ENCODE peak calls at places on chromosomes 1 and 21, in seven cellular contexts. Z is uterus, M is IMR-90, C is esophagus squamous epithelium, A is tibial nerve, O is suprapubic skin, K is HCT116. W is an unnamed sample.
A peak's percentile ranks its signal among the peaks of the same experiment; 100 is the strongest.

GRCh38 chr1:230459463-230459862 is 33.3 kb upstream of the PGBD5 start:
- DNase-seq in M (peak; percentile 33), Z (no peak), K (no peak), O (no peak), A (no peak), C (no peak), W (no peak)

GRCh38 chr1:116908821-116909510 is 750 bp upstream of the PTGFRN start:
- DNase-seq in C (no peak), A (no peak), O (no peak), Z (no peak), M (no peak), K (no peak), W (no peak)

GRCh38 chr1:228463009-228463558 is 24.1 kb upstream of the RNF187 start:
- DNase-seq in O (no peak), C (no peak), M (no peak), K (no peak), A (no peak), Z (no peak), W (no peak)

GRCh38 chr1:196897158-196897828 is 9.4 kb downstream of the CFHR4 start:
- DNase-seq in Z (no peak), O (no peak), C (no peak), K (no peak), M (no peak), A (no peak), W (no peak)

GRCh38 chr21:45134677-45135076 is 60.3 kb downstream of the ADARB1 start:
- DNase-seq in A (no peak), O (no peak), K (no peak), C (no peak), Z (no peak), M (no peak), W (no peak)

GRCh38 chr1:15152318-15153183 is 996 bp upstream of the TMEM51 start:
- DNase-seq in A (peak; percentile 70), Z (peak; percentile 87), K (peak; percentile 87), O (peak; percentile 87), C (no peak), M (peak; percentile 91), W (peak; percentile 89)

GRCh38 chr21:46480466-46480865 is 21.8 kb downstream of the DIP2A start:
- DNase-seq in O (no peak), Z (no peak), A (no peak), C (no peak), M (no peak), K (no peak), W (no peak)

GRCh38 chr1:20151906-20152598 is 12.9 kb downstream of the PLA2G2F start:
- DNase-seq in C (no peak), K (peak; percentile 26), O (peak; percentile 94), M (peak; percentile 41), Z (peak; percentile 77), A (peak; percentile 75), W (peak; percentile 82)

GRCh38 chr1:17819129-17819802 is 64.1 kb downstream of the ACTL8 start:
- DNase-seq in O (no peak), M (no peak), C (no peak), Z (no peak), A (no peak), K (no peak), W (peak; percentile 43)

GRCh38 chr1:184818646-184819045 is 64.0 kb upstream of the EDEM3 start:
- DNase-seq in M (no peak), Z (no peak), A (no peak), C (no peak), K (no peak), O (no peak), W (no peak)

GRCh38 chr1:29326123-29326522 is 89.8 kb downstream of the PTPRU start:
- DNase-seq in K (no peak), A (no peak), C (no peak), M (no peak), Z (no peak), O (no peak), W (no peak)

GRCh38 chr1:101050869-101051268 is 25.3 kb upstream of the DPH5 start:
- DNase-seq in M (no peak), A (no peak), O (no peak), Z (no peak), C (no peak), K (no peak), W (no peak)

GRCh38 chr1:41540886-41541591 is 56.6 kb upstream of the EDN2 start:
- DNase-seq in K (no peak), A (no peak), O (peak; percentile 48), M (peak; percentile 52), C (no peak), Z (peak; percentile 7), W (peak; percentile 4)

GRCh38 chr21:15731243-15731613 is 1.4 kb downstream of the USP25 start:
- DNase-seq in Z (no peak), K (no peak), C (no peak), M (no peak), A (no peak), O (no peak), W (no peak)

GRCh38 chr21:15730484-15731242 is 881 bp downstream of the USP25 start:
- DNase-seq in C (no peak), O (peak; percentile 63), Z (no peak), A (no peak), K (no peak), M (no peak), W (peak; percentile 62)

GRCh38 chr21:15735409-15735808 is 5.6 kb downstream of the USP25 start:
- DNase-seq in K (no peak), O (no peak), Z (no peak), C (no peak), M (no peak), A (no peak), W (no peak)

GRCh38 chr21:15732290-15732995 is 2.7 kb downstream of the USP25 start:
- DNase-seq in O (no peak), C (no peak), A (peak; percentile 22), M (peak; percentile 51), K (no peak), Z (no peak), W (no peak)

DNA sequence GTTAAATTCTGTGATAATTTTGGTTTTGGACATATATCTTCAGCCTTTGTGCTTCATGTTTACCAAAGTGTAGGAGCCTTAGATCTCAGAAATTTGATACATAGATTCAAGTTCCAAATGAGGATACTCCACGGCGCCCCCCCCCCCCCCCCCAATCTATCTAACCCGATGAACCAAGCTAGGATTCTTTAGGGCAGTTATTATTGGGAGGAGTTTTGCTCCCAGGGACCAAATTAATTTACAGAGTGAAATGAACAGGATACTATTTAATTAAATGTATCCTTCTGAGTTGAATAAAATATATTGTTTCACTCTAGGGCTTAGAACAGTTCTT is 3.2 kb downstream of the USP25 start:
- DNase-seq in M (no peak), K (no peak), O (no peak), Z (no peak), A (no peak), C (no peak), W (no peak)
- H3K4me3 ChIP-seq in M (no peak overlapping the region), K (no peak overlapping the region), O (peak overlapping the region; percentile 93), Z (peak overlapping the region; percentile 49), A (no peak overlapping the region), C (no peak overlapping the region), W (no peak overlapping the region)

GRCh38 chr1:11792106-11792505 is 13.7 kb downstream of the MTHFR start:
- DNase-seq in A (no peak), C (no peak), Z (no peak), O (no peak), M (no peak), K (no peak), W (peak; percentile 86)

GRCh38 chr1:11789126-11790067 is 16.4 kb downstream of the MTHFR start:
- DNase-seq in O (no peak), C (no peak), K (no peak), M (no peak), A (no peak), Z (no peak), W (peak; percentile 23)

GRCh38 chr1:11788549-11789053 is 17.2 kb downstream of the MTHFR start:
- DNase-seq in M (no peak), O (no peak), Z (no peak), A (no peak), C (no peak), K (no peak), W (no peak)

GRCh38 chr1:11790101-11790879 is 15.5 kb downstream of the MTHFR start:
- DNase-seq in O (no peak), Z (no peak), A (no peak), K (no peak), C (no peak), M (no peak), W (peak; percentile 31)

GRCh38 chr1:11790880-11791715 is 14.7 kb downstream of the MTHFR start:
- DNase-seq in M (peak; percentile 95), O (peak; percentile 96), K (peak; percentile 72), C (peak; percentile 40), A (peak; percentile 94), Z (peak; percentile 93), W (peak; percentile 94)
- H3K4me1 ChIP-seq in M (peaks cover 36% of the 10 kb centered on the region), O (peaks cover 62% of the 10 kb centered on the region), K (peaks cover 34% of the 10 kb centered on the region), C (peaks cover 46% of the 10 kb centered on the region), A (peaks cover 92% of the 10 kb centered on the region), Z (peaks cover 18% of the 10 kb centered on the region), W (peaks cover 37% of the 10 kb centered on the region)

DNA sequence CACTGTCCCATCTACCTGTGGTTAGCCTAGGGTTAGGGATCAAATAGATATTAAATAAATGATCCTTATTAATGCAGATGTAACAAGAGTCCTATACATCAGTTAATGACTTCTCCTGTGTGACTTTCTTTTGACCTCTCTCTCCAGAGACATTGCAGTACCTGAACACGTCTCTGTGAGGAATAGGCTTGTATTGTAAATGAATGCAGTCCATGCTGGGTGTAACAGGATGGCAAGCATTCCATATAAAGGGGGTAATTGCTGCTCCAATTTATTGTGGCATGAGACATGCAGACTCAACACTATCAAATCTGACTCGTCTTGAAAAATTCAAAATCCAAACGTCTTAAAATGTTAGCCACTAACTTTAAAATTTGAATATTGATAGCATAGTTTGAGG is 189.5 kb downstream of the PRDM2 start:
- DNase-seq in M (no peak), K (no peak), A (no peak), O (no peak), Z (no peak), C (no peak), W (no peak)
- TF ChIP-seq POLR2A in M (no peak), K (no peak), A (no peak), O (no peak), Z (no peak), C (no peak), W (no peak)

GRCh38 chr1:59150537-59151386 is 146.1 kb upstream of the FGGY start:
- DNase-seq in M (peak; percentile 100), C (no peak), O (peak; percentile 87), Z (peak; percentile 87), A (peak; percentile 74), K (peak; percentile 56), W (peak; percentile 78)

GRCh38 chr1:59149435-59149834 is 147.5 kb upstream of the FGGY start:
- DNase-seq in M (no peak), Z (no peak), C (no peak), A (no peak), K (no peak), O (no peak), W (no peak)

GRCh38 chr1:59154406-59154805 is 142.5 kb upstream of the FGGY start:
- DNase-seq in Z (no peak), C (no peak), M (no peak), O (no peak), A (no peak), K (no peak), W (no peak)

GRCh38 chr1:59151860-59152259 is 145.0 kb upstream of the FGGY start:
- DNase-seq in A (no peak), C (no peak), O (no peak), M (peak; percentile 40), Z (no peak), K (no peak), W (no peak)

DNA sequence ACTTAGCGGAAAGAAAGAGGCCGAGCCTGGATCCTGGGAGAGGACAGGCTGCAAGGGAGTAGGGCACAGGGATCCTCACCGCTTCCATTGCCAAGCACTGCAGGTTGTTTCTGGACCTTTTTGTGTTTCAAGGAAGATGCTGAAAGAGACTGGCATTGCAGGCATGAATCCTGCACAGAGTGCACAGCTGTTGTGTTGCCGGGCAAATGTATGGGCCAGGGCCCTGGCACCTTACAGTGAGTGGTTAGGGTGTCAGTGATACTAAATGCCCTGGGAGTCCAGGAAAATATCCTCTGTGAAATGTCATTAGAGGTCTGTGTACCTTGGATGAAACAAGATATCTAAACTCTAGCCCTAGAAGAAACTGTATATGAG is 145.5 kb upstream of the FGGY start:
- DNase-seq in K (no peak), Z (no peak), O (no peak), A (no peak), C (no peak), M (no peak), W (no peak)
- H3K4me3 ChIP-seq in K (peak overlapping the region; percentile 51), Z (no peak overlapping the region), O (peak overlapping the region; percentile 13), A (no peak overlapping the region), C (peak overlapping the region; percentile 1), M (no peak overlapping the region), W (no peak overlapping the region)

W was measured in heart left ventricle.